ENCODE peak calls at places on chromosomes 2 and 18, in eight cellular contexts. E is adrenal gland, L is GM12865, Q is nephron progenitor cell, N is progenitor cell of endocrine pancreas, S is NB4, W is MCF 10A, B is HL-60. T is an unnamed sample.

GRCh38 chr2:148503511-148503910 is 141.0 kb upstream of the EPC2 start:
- DNase-seq in E (no peak), L (no peak), Q (no peak), N (no peak), S (no peak), W (no peak), B (no peak), T (no peak)

GRCh38 chr2:215680605-215681598 is 245.0 kb upstream of the FN1 start:
- DNase-seq in E (peak; percentile 23), L (peak; percentile 37), Q (no peak), N (no peak), S (peak; percentile 83), W (peak; percentile 74), B (peak; percentile 77), T (no peak)

GRCh38 chr2:145012214-145012670 is 492.3 kb upstream of the ZEB2 start:
- DNase-seq in E (no peak), L (no peak), Q (no peak), N (no peak), S (no peak), W (peak; percentile 56), B (no peak), T (peak; percentile 59)

GRCh38 chr2:76080154-76080553 is 369.4 kb upstream of the GCFC2 start:
- DNase-seq in E (no peak), L (no peak), Q (no peak), N (no peak), S (no peak), W (peak; percentile 1), B (no peak), T (no peak)

GRCh38 chr2:11073251-11073650 is 82.0 kb upstream of the SLC66A3 start:
- DNase-seq in E (peak; percentile 28), L (peak; percentile 30), Q (peak; percentile 69), N (no peak), S (peak; percentile 56), W (peak; percentile 46), B (no peak), T (no peak)

GRCh38 chr2:71446505-71446904 is 6.9 kb upstream of the DYSF start:
- DNase-seq in E (no peak), L (no peak), Q (no peak), N (no peak), S (no peak), W (no peak), B (no peak), T (no peak)

GRCh38 chr2:120845281-120845680 is 109.6 kb downstream of the GLI2 start:
- DNase-seq in E (peak; percentile 38), L (no peak), Q (no peak), N (no peak), S (no peak), W (no peak), B (no peak), T (no peak)

GRCh38 chr2:193502363-193503035 is 1307.8 kb upstream of the TMEFF2 start:
- DNase-seq in E (no peak), L (no peak), Q (peak; percentile 64), N (peak; percentile 59), S (no peak), W (no peak), B (no peak), T (no peak)

GRCh38 chr18:36186461-36187137 is 698 bp upstream of the MOCOS start:
- DNase-seq in E (peak; percentile 57), L (peak; percentile 37), Q (peak; percentile 22), N (no peak), S (no peak), W (peak; percentile 64), B (no peak), T (no peak)

GRCh38 chr2:137838255-137839092 is 125.8 kb upstream of the HNMT start:
- DNase-seq in E (no peak), L (peak; percentile 29), Q (peak; percentile 34), N (no peak), S (peak; percentile 71), W (peak; percentile 57), B (peak; percentile 13), T (peak; percentile 10)

GRCh38 chr2:7057865-7058400 is 140.7 kb downstream of the RNF144A start:
- DNase-seq in E (no peak), L (peak; percentile 21), Q (no peak), N (no peak), S (peak; percentile 59), W (no peak), B (no peak), T (no peak)

GRCh38 chr2:172095146-172095904 is 7.4 kb downstream of the DLX2 start:
- DNase-seq in E (no peak), L (peak; percentile 68), Q (no peak), N (no peak), S (peak; percentile 80), W (peak; percentile 87), B (no peak), T (no peak)

GRCh38 chr18:26370037-26370436 is 143.8 kb downstream of the TAF4B start:
- DNase-seq in E (no peak), L (no peak), Q (no peak), N (no peak), S (no peak), W (no peak), B (no peak), T (no peak)

DNA sequence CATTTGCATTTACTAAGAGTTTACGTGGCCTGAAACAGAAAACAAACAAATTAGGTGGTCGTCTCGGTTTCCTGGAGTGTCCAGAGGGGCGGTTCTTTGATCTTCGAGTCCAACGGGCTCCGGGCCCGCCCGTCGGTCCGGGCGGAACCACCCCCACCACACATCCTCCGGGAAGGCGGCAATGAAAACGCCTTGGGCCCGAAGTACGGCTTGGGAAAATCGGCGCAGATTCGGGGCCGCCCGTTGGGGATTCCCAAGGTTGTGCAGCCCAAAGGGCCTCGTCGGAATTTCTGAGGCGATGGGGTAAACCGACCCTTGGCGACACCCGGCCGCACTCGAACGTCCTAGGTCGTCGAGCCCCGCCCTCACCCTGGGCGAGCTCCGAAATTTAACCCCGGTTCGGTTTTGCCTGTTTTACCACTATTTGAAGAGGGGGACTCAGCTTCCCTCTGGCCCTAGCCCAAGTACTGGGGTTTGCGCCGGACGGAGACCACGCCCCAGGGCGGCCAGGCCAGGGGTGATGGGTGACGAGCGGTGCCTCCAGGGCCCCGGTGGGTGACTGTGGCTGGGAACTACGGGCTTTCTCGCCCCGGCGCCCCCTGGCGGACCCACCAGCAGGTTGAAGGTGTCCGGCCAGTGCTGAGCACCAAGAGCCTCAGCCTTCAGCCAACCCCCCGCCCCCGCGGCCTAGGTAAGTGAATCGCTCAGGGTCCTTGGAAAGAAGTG is 1.9 kb upstream of the CFAP53 start:
- DNase-seq in E (peak; percentile 76), L (peak; percentile 95), Q (peak; percentile 43), N (peak; percentile 71), S (no peak), W (no peak), B (no peak), T (no peak)
- TF ChIP-seq CTCF in E (peak; percentile 69), L (peak; percentile 91), Q (peak; percentile 39), N (peak; percentile 75), S (peak; percentile 5), W (no peak), B (no peak), T (peak; percentile 69)

GRCh38 chr2:200257570-200257969 is 48.9 kb upstream of the SPATS2L start:
- DNase-seq in E (no peak), L (no peak), Q (no peak), N (no peak), S (no peak), W (no peak), B (no peak), T (no peak)
- TF ChIP-seq CTCF in E (no peak), L (no peak), Q (no peak), N (no peak), S (no peak), W (no peak), B (no peak), T (no peak)

DNA sequence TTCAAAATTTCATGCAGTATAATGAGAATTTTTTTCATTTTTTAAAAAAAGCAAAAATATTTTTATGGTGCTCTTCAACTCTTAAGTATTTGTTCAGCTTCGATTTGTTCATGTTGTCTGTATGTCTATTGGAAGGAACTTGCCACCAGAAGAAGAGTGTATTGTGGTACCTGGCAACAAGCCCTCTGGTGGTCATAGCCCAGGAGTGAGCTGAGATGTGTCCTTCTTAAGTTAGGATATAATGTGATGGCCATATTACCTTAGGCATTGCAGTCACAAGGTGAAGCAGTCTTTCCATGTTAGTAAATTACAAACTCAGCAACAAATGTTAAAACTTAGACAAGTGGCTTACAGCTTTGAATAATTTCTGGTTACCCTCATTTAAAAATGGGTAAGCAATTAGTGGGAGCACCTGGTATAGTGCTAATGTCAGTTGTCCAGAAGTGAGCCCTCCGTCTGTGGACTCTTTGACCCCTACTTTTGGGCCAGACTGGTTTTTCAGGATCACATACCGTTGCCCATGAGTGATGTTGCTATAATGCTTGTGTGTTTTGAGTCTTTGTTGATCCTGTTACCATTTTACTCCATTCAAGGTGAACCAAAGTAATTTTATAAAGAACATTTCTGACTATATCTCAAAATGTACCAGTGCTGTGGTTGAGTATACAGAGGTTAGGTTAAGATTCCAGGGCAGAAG is 57.4 kb downstream of the MYO1B start:
- DNase-seq in E (no peak), L (peak; percentile 55), Q (no peak), N (no peak), S (peak; percentile 53), W (peak; percentile 37), B (no peak), T (no peak)
- TF ChIP-seq CTCF in E (no peak), L (peak; percentile 36), Q (peak; percentile 7), N (peak; percentile 55), S (peak; percentile 35), W (no peak), B (no peak), T (peak; percentile 34)

GRCh38 chr2:58047969-58048368 is 1.4 kb downstream of the VRK2 start:
- DNase-seq in E (no peak), L (no peak), Q (no peak), N (no peak), S (no peak), W (peak; percentile 14), B (no peak), T (no peak)

GRCh38 chr2:58046335-58046584 is 346 bp upstream of the VRK2 start:
- DNase-seq in E (no peak), L (no peak), Q (no peak), N (no peak), S (no peak), W (no peak), B (no peak), T (no peak)

GRCh38 chr2:58045580-58046334 is 849 bp upstream of the VRK2 start:
- DNase-seq in E (no peak), L (peak; percentile 58), Q (no peak), N (no peak), S (peak; percentile 16), W (no peak), B (no peak), T (no peak)

GRCh38 chr2:58047373-58047674 is 718 bp downstream of the VRK2 start:
- DNase-seq in E (no peak), L (no peak), Q (no peak), N (no peak), S (no peak), W (no peak), B (no peak), T (no peak)

DNA sequence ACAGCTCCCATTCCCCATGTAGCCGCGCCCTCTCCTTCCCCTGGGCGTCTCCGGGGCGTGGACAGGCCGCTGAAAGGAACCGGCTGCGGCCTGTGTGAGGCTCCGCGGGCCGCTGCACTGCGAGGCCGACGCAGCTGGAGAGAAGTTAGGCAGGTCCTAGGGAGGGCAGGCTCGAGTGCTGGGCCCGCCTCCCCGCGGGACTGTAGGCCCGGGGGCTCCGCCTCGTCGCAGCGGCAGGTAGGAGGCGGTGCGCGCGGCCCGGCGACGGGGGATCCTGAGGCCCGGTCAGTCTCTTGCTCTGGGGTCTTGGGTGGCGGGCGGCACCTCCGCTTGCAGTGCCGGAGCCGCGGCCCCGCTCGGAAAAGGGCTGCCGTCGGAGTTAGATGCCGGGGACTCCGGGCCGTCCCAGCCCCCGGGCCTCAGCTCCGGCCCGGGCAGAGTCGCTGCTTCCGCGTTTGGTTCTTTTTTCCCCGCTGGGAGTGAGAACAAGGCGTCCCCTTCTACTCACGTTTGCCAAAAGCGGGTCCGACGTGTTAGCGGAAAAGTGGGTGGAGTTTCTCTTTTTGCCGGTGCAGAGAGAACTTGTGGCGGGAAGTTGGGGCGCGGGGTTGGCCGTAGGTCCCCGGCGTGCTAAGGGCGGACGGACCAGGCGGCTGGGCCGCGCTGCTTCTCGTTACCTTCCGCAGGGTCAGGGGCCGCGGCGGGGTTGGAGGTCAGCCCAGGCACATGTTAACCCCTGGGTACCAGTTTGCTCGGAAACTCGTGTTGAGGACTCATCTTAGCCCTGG is at the start of gene VRK2:
- DNase-seq in E (peak; percentile 92), L (peak; percentile 98), Q (peak; percentile 82), N (peak; percentile 79), S (peak; percentile 98), W (peak; percentile 97), B (peak; percentile 60), T (peak; percentile 69)
- TF ChIP-seq CTCF in E (no peak), L (no peak), Q (no peak), N (no peak), S (no peak), W (no peak), B (no peak), T (no peak)

T was measured in HFF-Myc.